ENCODE peak calls at places on chromosomes 6 and 20, in ten cellular contexts. S, H, D, M, E, A, Z, T, O and X are unnamed samples. For H3K9me3 and H3K4me1, the result is how much of the 10 kb centered on the place peaks cover.

GRCh38 chr6:31669676-31670075 is at the start of gene LY6G5B:
- DNase-seq in S (no peak), H (no peak), D (no peak), M (no peak), E (no peak), A (no peak), Z (no peak), T (no peak), O (no peak), X (peak)

GRCh38 chr6:16137451-16137801 is 8.5 kb downstream of the MYLIP start:
- DNase-seq in S (no peak), H (no peak), D (no peak), M (no peak), E (no peak), A (no peak), Z (no peak), T (no peak), O (no peak), X (no peak)

GRCh38 chr6:39452306-39452705 is 129.8 kb upstream of the KCNK16 start:
- DNase-seq in S (no peak), H (no peak), D (no peak), M (no peak), E (no peak), A (no peak), Z (peak), T (no peak), O (no peak), X (no peak)

GRCh38 chr20:63697357-63697867 is 960 bp downstream of the TNFRSF6B start:
- DNase-seq in S (peak), H (peak), D (peak), M (no peak), E (peak), A (peak), Z (no peak), T (peak), O (peak), X (peak)

GRCh38 chr6:123550052-123550617 is 86.6 kb downstream of the TRDN start:
- DNase-seq in S (no peak), H (no peak), D (no peak), M (no peak), E (no peak), A (no peak), Z (no peak), T (no peak), O (no peak), X (no peak)

GRCh38 chr20:64098471-64099013 is 8.8 kb downstream of the NPBWR2 start:
- DNase-seq in S (no peak), H (peak), D (no peak), M (no peak), E (no peak), A (no peak), Z (no peak), T (no peak), O (no peak), X (peak)

GRCh38 chr20:52972190-52972937 is at the start of gene TSHZ2:
- DNase-seq in S (peak), H (no peak), D (peak), M (peak), E (peak), A (peak), Z (peak), T (no peak), O (peak), X (peak)

GRCh38 chr6:165231581-165232276 is 77.7 kb downstream of the C6orf118 start:
- DNase-seq in S (no peak), H (no peak), D (no peak), M (no peak), E (peak), A (peak), Z (peak), T (no peak), O (no peak), X (no peak)

GRCh38 chr6:43503443-43503842 is 6.7 kb downstream of the LRRC73 start:
- DNase-seq in S (no peak), H (no peak), D (no peak), M (no peak), E (no peak), A (no peak), Z (no peak), T (no peak), O (no peak), X (no peak)

GRCh38 chr6:170265655-170266054 is 25.2 kb downstream of the DLL1 start:
- DNase-seq in S (no peak), H (no peak), D (peak), M (no peak), E (peak), A (peak), Z (no peak), T (peak), O (no peak), X (peak)

GRCh38 chr20:36974660-36975059 is 23.2 kb upstream of the SAMHD1 start:
- DNase-seq in S (no peak), H (no peak), D (no peak), M (peak), E (no peak), A (no peak), Z (no peak), T (no peak), O (no peak), X (no peak)

GRCh38 chr6:583116-583515 is 73.8 kb downstream of the HUS1B start:
- DNase-seq in S (no peak), H (no peak), D (no peak), M (no peak), E (no peak), A (no peak), Z (no peak), T (no peak), O (no peak), X (no peak)

GRCh38 chr6:74504941-74505340 is 700.9 kb downstream of the COL12A1 start:
- DNase-seq in S (no peak), H (no peak), D (no peak), M (no peak), E (no peak), A (no peak), Z (no peak), T (no peak), O (no peak), X (no peak)

GRCh38 chr6:167702241-167702827 is 124.4 kb upstream of the AFDN start:
- DNase-seq in S (no peak), H (no peak), D (no peak), M (no peak), E (no peak), A (no peak), Z (no peak), T (peak), O (no peak), X (no peak)

GRCh38 chr6:167705211-167705750 is 121.4 kb upstream of the AFDN start:
- DNase-seq in S (no peak), H (no peak), D (no peak), M (peak), E (no peak), A (no peak), Z (no peak), T (peak), O (no peak), X (no peak)

GRCh38 chr6:167704396-167704801 is 122.3 kb upstream of the AFDN start:
- DNase-seq in S (no peak), H (no peak), D (no peak), M (peak), E (no peak), A (no peak), Z (no peak), T (peak), O (no peak), X (no peak)

GRCh38 chr6:167703781-167704180 is 122.9 kb upstream of the AFDN start:
- DNase-seq in S (no peak), H (no peak), D (no peak), M (peak), E (no peak), A (no peak), Z (no peak), T (peak), O (no peak), X (no peak)

DNA sequence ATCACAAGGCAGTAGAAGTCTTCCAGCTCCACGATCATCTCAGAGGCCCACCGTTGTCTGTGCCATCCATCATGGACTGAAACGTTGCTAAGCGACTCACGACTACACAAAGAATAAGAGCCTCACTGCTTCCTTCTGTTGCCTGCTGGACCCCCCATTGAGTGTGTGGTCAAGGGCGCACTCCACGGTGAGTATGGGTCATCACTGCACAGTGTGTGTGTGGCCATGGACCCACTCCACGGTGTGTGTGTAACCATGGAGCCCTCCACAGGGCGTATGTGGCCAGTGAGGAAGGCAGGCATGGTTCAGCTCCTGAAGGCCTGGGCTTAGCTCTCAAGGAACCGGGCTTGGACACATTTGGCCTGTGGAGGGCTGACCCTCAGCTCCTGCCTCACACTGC is 123.4 kb upstream of the AFDN start:
- DNase-seq in S (no peak), H (no peak), D (no peak), M (no peak), E (no peak), A (no peak), Z (no peak), T (peak), O (no peak), X (no peak)
- H3K9me3 ChIP-seq in S (under half), H (under half), D (under half), M (under half), E (under half), A (under half), Z (under half), T (under half), O (under half), X (under half)

GRCh38 chr20:2693996-2694471 is 1.5 kb downstream of the EBF4 start:
- DNase-seq in S (no peak), H (no peak), D (no peak), M (no peak), E (peak), A (peak), Z (no peak), T (peak), O (no peak), X (peak)
- H3K4me3 ChIP-seq in S (peak), H (no peak), D (peak), M (no peak), E (peak), A (peak), Z (no peak), T (peak), O (peak), X (peak)

GRCh38 chr6:110201141-110201848 is 21.1 kb downstream of the CDC40 start:
- DNase-seq in S (no peak), H (no peak), D (no peak), M (no peak), E (no peak), A (no peak), Z (no peak), T (no peak), O (no peak), X (peak)
- H3K4me1 ChIP-seq in S (under half), H (under half), D (under half), M (under half), E (under half), A (under half), Z (under half), T (under half), O (under half), X (under half)

GRCh38 chr6:67885081-67886033 is 749.7 kb upstream of the ADGRB3 start:
- DNase-seq in S (no peak), H (no peak), D (no peak), M (no peak), E (no peak), A (no peak), Z (no peak), T (no peak), O (no peak), X (no peak)

GRCh38 chr6:67882436-67883311 is 752.4 kb upstream of the ADGRB3 start:
- DNase-seq in S (no peak), H (no peak), D (no peak), M (no peak), E (no peak), A (no peak), Z (no peak), T (no peak), O (no peak), X (no peak)

GRCh38 chr6:67886036-67886707 is 748.9 kb upstream of the ADGRB3 start:
- DNase-seq in S (no peak), H (no peak), D (no peak), M (no peak), E (no peak), A (no peak), Z (no peak), T (no peak), O (no peak), X (no peak)

GRCh38 chr6:67883500-67884366 is 751.3 kb upstream of the ADGRB3 start:
- DNase-seq in S (no peak), H (no peak), D (no peak), M (no peak), E (no peak), A (no peak), Z (no peak), T (no peak), O (no peak), X (no peak)

GRCh38 chr6:67884442-67884841 is 750.6 kb upstream of the ADGRB3 start:
- DNase-seq in S (no peak), H (no peak), D (no peak), M (no peak), E (no peak), A (no peak), Z (no peak), T (no peak), O (no peak), X (no peak)
- H3K9me3 ChIP-seq in S (under half), H (under half), D (under half), M (under half), E (under half), A (under half), Z (under half), T (under half), O (under half), X (under half)